ENCODE peak calls at places on chromosomes 5 and 9, in seven cellular contexts. P is HepG2, J is endothelial cell of umbilical vein, S is H1, N is GM12878, Y is K562, I is HCT116. W is an unnamed sample.

GRCh38 chr5:88428633-88429032 is 160.0 kb upstream of the TMEM161B start:
- DNase-seq in Y (no peak), J (no peak), N (no peak), I (no peak), S (no peak), P (no peak), W (no peak)

GRCh38 chr5:132422720-132423442 is 53.4 kb downstream of the SLC22A5 start:
- DNase-seq in S (no peak), N (no peak), I (no peak), Y (peak), J (peak), P (peak), W (no peak)

GRCh38 chr5:179128976-179129375 is 68.8 kb downstream of the ZNF354C start:
- DNase-seq in I (no peak), N (no peak), P (no peak), Y (no peak), J (no peak), S (no peak), W (no peak)

GRCh38 chr9:16029056-16029615 is 476.3 kb downstream of the CCDC171 start:
- DNase-seq in I (no peak), N (no peak), S (no peak), J (no peak), Y (no peak), P (no peak), W (no peak)

GRCh38 chr5:154260860-154261235 is 70.3 kb downstream of the GALNT10 start:
- DNase-seq in S (no peak), Y (no peak), I (no peak), J (no peak), P (no peak), N (no peak), W (no peak)

GRCh38 chr5:157198277-157199058 is 17.8 kb downstream of the ITK start:
- DNase-seq in N (no peak), P (no peak), I (no peak), J (no peak), S (no peak), Y (no peak), W (no peak)

GRCh38 chr9:134139081-134139480 is 3.2 kb downstream of the WDR5 start:
- DNase-seq in Y (no peak), P (no peak), N (no peak), J (no peak), I (no peak), S (no peak), W (no peak)

GRCh38 chr5:133247881-133248642 is 196.2 kb downstream of the HSPA4 start:
- DNase-seq in P (peak), J (peak), I (peak), Y (peak), N (no peak), S (peak), W (no peak)

GRCh38 chr5:166433679-166434078 is 1857.8 kb upstream of the WWC1 start:
- DNase-seq in I (no peak), N (no peak), Y (no peak), P (no peak), J (no peak), S (no peak), W (no peak)

GRCh38 chr9:117494401-117495130 is 79.7 kb upstream of the ASTN2 start:
- DNase-seq in N (no peak), J (no peak), Y (no peak), I (no peak), S (no peak), P (no peak), W (no peak)

GRCh38 chr9:16532681-16533450 is 337.6 kb downstream of the BNC2 start:
- DNase-seq in Y (no peak), J (peak), I (no peak), N (no peak), S (no peak), P (no peak), W (peak)

GRCh38 chr9:2764371-2764770 is 47.1 kb downstream of the KCNV2 start:
- DNase-seq in S (no peak), J (no peak), I (no peak), P (no peak), N (peak), Y (no peak), W (no peak)

GRCh38 chr5:111251941-111252340 is 27.8 kb downstream of the CAMK4 start:
- DNase-seq in N (no peak), Y (no peak), I (no peak), S (no peak), J (no peak), P (no peak), W (no peak)

GRCh38 chr9:89482950-89483349 is 15.0 kb downstream of the SEMA4D start:
- DNase-seq in J (no peak), S (no peak), P (no peak), N (no peak), I (no peak), Y (no peak), W (no peak)

GRCh38 chr5:66992547-66992946 is 204.1 kb downstream of the CD180 start:
- DNase-seq in P (no peak), Y (no peak), J (no peak), I (no peak), N (no peak), S (no peak), W (no peak)

GRCh38 chr5:14696057-14696456 is 31.5 kb downstream of the OTULIN start:
- DNase-seq in N (no peak), S (no peak), J (no peak), P (no peak), I (no peak), Y (peak), W (no peak)

GRCh38 chr5:111158105-111158744 is 66.0 kb upstream of the CAMK4 start:
- DNase-seq in N (peak), S (peak), J (peak), I (peak), P (peak), Y (peak), W (peak)

GRCh38 chr9:133234577-133235322 is 25.7 kb upstream of the OBP2B start:
- DNase-seq in P (no peak), Y (no peak), I (no peak), N (no peak), J (no peak), S (no peak), W (no peak)

GRCh38 chr5:160751297-160751696 is 100.7 kb downstream of the ATP10B start:
- DNase-seq in N (no peak), S (no peak), I (no peak), P (no peak), Y (no peak), J (no peak), W (no peak)

GRCh38 chr5:7869474-7870136 is 657 bp downstream of the MTRR start:
- DNase-seq in I (no peak), P (no peak), Y (no peak), S (no peak), N (no peak), J (peak), W (no peak)

GRCh38 chr5:165035520-165035919 is 1530.1 kb downstream of the MAT2B start:
- DNase-seq in J (no peak), P (no peak), Y (no peak), N (no peak), S (no peak), I (no peak), W (no peak)

GRCh38 chr5:163509288-163510040 is 4.0 kb downstream of the MAT2B start:
- DNase-seq in J (peak), S (no peak), N (no peak), Y (no peak), I (no peak), P (peak), W (no peak)

GRCh38 chr9:35311891-35312639 is 150.3 kb downstream of the UNC13B start:
- DNase-seq in I (no peak), P (no peak), N (no peak), Y (no peak), J (no peak), S (no peak), W (no peak)

GRCh38 chr9:124522121-124523098 is 15.2 kb upstream of the NR5A1 start:
- DNase-seq in Y (no peak), S (no peak), N (no peak), J (no peak), I (peak), P (no peak), W (no peak)

GRCh38 chr5:62590396-62590795 is 11.8 kb downstream of the LRRC70 start:
- DNase-seq in S (no peak), J (no peak), N (no peak), Y (no peak), I (no peak), P (no peak), W (no peak)

GRCh38 chr9:135482015-135482754 is 2.6 kb downstream of the PPP1R26 start:
- DNase-seq in Y (no peak), J (no peak), N (no peak), S (no peak), P (no peak), I (no peak), W (no peak)

GRCh38 chr5:63960646-63961045 is 1.6 kb downstream of the HTR1A start:
- DNase-seq in P (no peak), S (no peak), N (no peak), I (no peak), J (no peak), Y (no peak), W (no peak)

GRCh38 chr5:19638461-19638860 is 349.5 kb downstream of the CDH18 start:
- DNase-seq in J (no peak), N (no peak), Y (no peak), I (no peak), S (no peak), P (no peak), W (no peak)

GRCh38 chr5:553874-554273 is 29.6 kb upstream of the SLC9A3 start:
- DNase-seq in I (peak), P (no peak), N (no peak), Y (no peak), J (no peak), S (no peak), W (no peak)

GRCh38 chr5:164663223-164663989 is 1158.0 kb downstream of the MAT2B start:
- DNase-seq in S (no peak), I (no peak), P (no peak), N (no peak), Y (no peak), J (no peak), W (no peak)

GRCh38 chr9:88007291-88007650 is 32.9 kb upstream of the CDK20 start:
- DNase-seq in S (no peak), I (no peak), J (no peak), Y (no peak), N (no peak), P (no peak), W (no peak)
- TF ChIP-seq POLR2AphosphoS5 in S (no peak), I (no peak), J (no peak), Y (no peak), N (no peak), P (no peak), W (no peak)

GRCh38 chr5:96875805-96876291 is 452 bp upstream of the ERAP2 start:
- DNase-seq in J (no peak), Y (no peak), N (no peak), S (no peak), P (peak), I (no peak), W (no peak)

GRCh38 chr5:96873469-96873868 is 2.8 kb upstream of the ERAP2 start:
- DNase-seq in N (no peak), J (no peak), P (no peak), S (no peak), I (no peak), Y (no peak), W (no peak)

GRCh38 chr5:96880402-96881164 is 4.3 kb downstream of the ERAP2 start:
- DNase-seq in Y (no peak), I (no peak), J (peak), N (no peak), S (no peak), P (no peak), W (no peak)

GRCh38 chr5:96871686-96872085 is 4.6 kb upstream of the ERAP2 start:
- DNase-seq in J (no peak), I (no peak), S (no peak), Y (no peak), P (no peak), N (no peak), W (no peak)

DNA sequence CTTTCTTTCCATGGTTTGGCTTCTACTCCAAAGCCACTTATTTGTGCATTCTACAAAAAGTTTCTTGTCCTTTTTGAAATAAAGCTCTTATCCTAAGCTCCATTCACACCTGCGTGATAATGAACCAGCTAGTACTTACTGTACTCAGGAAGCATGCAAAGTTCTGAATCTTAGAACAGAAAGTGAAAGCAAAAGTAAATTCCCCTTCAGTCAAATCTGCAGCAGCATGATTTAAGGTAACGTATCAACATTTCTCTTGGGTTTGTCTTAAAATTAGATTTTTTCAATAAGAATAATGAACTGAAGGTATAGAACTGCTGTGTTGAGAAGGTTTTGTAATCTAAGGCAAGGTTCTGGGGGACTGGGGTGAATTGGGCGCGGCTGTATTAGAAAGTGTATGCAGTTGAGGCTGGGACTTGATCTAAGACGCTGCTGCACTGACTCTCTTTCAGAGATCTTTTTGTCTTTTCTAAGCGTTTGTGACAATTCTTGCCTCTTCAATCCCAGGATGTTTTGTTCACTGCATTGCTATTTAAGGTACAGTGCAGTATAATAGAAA is at the start of gene ERAP2:
- DNase-seq in Y (peak), P (peak), I (no peak), S (no peak), J (peak), N (no peak), W (no peak)
- H3K9ac ChIP-seq in Y (peak), P (peak), I (peak), S (no peak), J (peak), N (peak), W (peak)

GRCh38 chr9:86354882-86355399 is 731 bp upstream of the TUT7 start:
- DNase-seq in Y (peak), I (no peak), N (no peak), S (no peak), P (peak), J (no peak), W (no peak)
- TF ChIP-seq EZH2 in Y (no peak), I (no peak), N (no peak), S (no peak), P (no peak), J (no peak), W (no peak)

GRCh38 chr9:136539427-136540412 is 6.1 kb downstream of the NOTCH1 start:
- DNase-seq in S (no peak), N (peak), J (peak), Y (peak), P (no peak), I (peak), W (no peak)
- TF ChIP-seq POLR2AphosphoS5 in S (no peak), N (no peak), J (peak), Y (no peak), P (no peak), I (no peak), W (no peak)

GRCh38 chr9:97741947-97742346 is 44.8 kb upstream of the XPA start:
- DNase-seq in N (no peak), J (no peak), I (no peak), S (no peak), P (no peak), Y (no peak), W (no peak)

GRCh38 chr9:97742545-97742944 is 45.4 kb upstream of the XPA start:
- DNase-seq in I (no peak), S (no peak), Y (no peak), N (no peak), P (no peak), J (no peak), W (no peak)

GRCh38 chr9:97744710-97745708 is 47.9 kb upstream of the XPA start:
- DNase-seq in P (no peak), J (no peak), S (no peak), N (no peak), I (no peak), Y (peak), W (no peak)

GRCh38 chr9:97737429-97737828 is 40.3 kb upstream of the XPA start:
- DNase-seq in P (peak), I (peak), J (no peak), N (no peak), Y (peak), S (no peak), W (no peak)

DNA sequence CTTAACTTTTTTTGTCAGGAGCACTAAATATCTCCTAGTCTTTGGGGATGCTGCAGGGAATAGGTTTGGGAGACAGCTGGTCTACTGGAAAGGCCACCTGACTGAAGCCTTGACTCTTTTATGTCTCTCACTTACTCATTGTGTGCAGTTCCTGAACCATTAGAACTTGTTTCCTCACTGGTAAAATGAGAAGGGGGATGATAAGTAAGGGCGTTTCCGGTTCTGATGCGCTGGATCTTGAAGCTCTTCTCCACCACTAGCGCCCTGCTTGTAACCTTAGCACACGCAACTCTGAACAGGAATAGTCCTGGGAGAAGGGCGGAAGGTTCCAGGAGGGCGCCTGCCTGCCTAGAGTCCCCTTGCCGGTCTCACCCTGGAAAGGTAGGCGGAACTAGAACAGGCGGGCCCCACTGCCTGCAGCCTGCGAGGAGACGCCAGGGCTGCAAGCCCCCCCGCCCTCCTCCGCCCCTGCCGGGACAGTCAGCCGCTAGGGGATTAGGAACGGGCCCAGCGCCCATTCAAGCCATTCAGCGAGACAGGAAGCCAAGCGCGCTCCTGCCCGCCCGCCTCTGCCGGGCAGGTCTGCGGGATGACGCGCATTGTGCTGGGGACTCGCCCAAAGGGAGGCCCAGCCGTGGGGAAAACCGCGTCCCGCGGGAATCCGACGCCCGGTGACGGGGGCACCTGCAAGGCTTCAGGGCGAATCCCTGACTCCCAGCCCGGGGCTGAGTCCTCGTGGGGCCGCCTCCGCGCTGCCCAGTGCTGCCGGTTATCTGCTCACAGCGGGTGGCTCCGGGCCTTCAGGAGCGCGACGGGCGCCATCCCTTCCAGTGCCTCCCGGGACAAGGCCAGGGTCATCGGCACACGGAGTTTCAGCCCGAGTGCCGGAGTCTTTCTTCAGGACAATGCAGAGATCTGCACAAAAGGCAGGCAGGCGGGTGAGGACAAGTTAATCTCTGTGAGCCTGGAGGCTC is 44.0 kb upstream of the XPA start:
- DNase-seq in S (peak), Y (peak), N (no peak), I (no peak), J (peak), P (no peak), W (no peak)
- H3K9ac ChIP-seq in S (peak), Y (peak), N (no peak), I (no peak), J (no peak), P (no peak), W (no peak)

GRCh38 chr5:138464388-138465287 is 641 bp upstream of the EGR1 start:
- DNase-seq in N (peak), I (peak), Y (peak), J (peak), S (peak), P (peak), W (peak)

GRCh38 chr5:138466058-138466899 is 1.0 kb downstream of the EGR1 start:
- DNase-seq in Y (peak), J (peak), I (no peak), N (no peak), S (no peak), P (peak), W (no peak)

GRCh38 chr5:138465288-138466057 is at the start of gene EGR1:
- DNase-seq in Y (peak), I (peak), P (peak), J (peak), N (peak), S (peak), W (peak)

GRCh38 chr5:138463335-138464017 is 1.8 kb upstream of the EGR1 start:
- DNase-seq in N (no peak), J (no peak), S (no peak), Y (peak), P (no peak), I (no peak), W (no peak)

GRCh38 chr5:138464018-138464387 is 1.3 kb upstream of the EGR1 start:
- DNase-seq in I (peak), J (peak), N (peak), S (no peak), Y (peak), P (peak), W (peak)
- TF ChIP-seq EZH2 in I (no peak), J (no peak), N (no peak), S (no peak), Y (no peak), P (no peak), W (no peak)

DNA sequence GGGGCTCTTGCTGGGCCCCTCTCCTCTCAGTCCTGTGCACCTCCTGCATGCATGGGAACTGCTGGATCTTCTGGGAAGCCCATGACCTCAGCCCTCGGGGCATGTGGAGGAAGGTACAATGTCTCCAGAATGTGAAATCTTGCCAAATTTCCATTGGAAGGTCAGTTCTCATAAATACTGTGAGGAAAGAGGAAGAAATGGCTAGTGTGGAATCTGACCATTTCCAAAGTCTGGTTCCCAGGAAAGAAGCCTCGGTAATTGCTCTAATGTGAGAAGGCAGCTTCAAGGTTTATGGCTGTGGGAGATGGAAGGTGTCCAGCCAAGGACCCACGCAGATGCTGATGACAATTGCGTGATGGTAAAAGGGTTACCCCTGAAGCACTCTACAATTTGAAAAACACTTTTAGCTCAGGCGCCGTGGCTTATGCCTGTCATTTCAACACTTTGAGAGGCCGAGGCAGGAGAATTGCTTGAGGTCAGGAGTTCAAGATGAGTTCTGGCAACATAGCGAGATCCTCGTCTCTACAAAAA is 8.1 kb upstream of the IL17B start:
- DNase-seq in Y (no peak), J (no peak), I (no peak), S (no peak), N (no peak), P (no peak), W (no peak)
- TF ChIP-seq POLR2AphosphoS5 in Y (no peak), J (no peak), I (no peak), S (no peak), N (no peak), P (no peak), W (no peak)

DNA sequence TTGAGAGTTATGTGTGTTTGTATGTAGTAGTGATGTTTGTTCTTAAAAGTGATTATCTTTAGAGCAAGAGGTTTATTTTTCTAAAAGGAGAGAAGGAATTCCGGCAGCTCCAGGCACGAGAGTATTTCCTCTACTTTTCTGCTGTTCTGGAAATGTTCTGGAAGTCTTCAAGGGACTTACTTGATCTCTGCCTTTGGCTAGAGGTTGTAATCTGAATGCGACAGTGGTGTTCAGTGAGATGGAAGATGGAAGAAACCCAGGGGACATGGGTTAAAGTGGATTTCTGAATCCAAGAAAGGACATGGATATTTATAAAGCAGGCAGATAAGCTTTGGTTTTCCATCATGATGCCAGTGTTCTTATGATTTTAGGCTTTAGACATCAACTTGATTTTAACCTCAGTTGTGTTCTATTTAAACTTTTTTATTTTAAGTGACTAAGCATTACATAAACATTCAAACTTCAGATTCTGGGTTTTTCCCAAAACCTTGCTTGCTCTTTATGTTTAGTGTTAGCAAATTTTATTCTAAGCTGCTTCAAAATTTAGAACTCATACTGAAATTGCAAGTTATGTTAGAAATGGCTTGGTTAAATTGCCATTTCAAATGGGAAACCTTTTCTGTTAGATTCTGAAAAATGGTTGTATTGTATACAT is 3.5 kb downstream of the GPR21 start:
- DNase-seq in S (no peak), I (no peak), P (no peak), Y (no peak), N (no peak), J (no peak), W (no peak)
- H3K9ac ChIP-seq in S (no peak), I (no peak), P (no peak), Y (no peak), N (no peak), J (no peak), W (no peak)

W was measured in SK-N-MC.